ENCODE peak calls at places on chromosomes 7 and 10, in eight cellular contexts. One of them, this sample, is unnamed.

GRCh38 chr10:89207181-89207800 is at the start of gene CH25H:
- DNase-seq in fibroblast of pulmonary artery: peak
- DNase-seq in PC-3: peak
- DNase-seq in suprapubic skin: peak
- DNase-seq in cardiac fibroblast: peak
- DNase-seq in GM12865: peak
- DNase-seq in WERI-Rb-1: peak
- DNase-seq in upper lobe of right lung: peak
- DNase-seq in this sample: no peak

GRCh38 chr10:88222878-88223277 is 359.5 kb downstream of the PTEN start:
- DNase-seq in fibroblast of pulmonary artery: no peak
- DNase-seq in PC-3: no peak
- DNase-seq in suprapubic skin: no peak
- DNase-seq in cardiac fibroblast: no peak
- DNase-seq in GM12865: no peak
- DNase-seq in WERI-Rb-1: no peak
- DNase-seq in upper lobe of right lung: no peak
- DNase-seq in this sample: no peak

GRCh38 chr10:13099144-13099665 is 758 bp upstream of the OPTN start:
- DNase-seq in fibroblast of pulmonary artery: peak
- DNase-seq in PC-3: peak
- DNase-seq in suprapubic skin: no peak
- DNase-seq in cardiac fibroblast: peak
- DNase-seq in GM12865: peak
- DNase-seq in WERI-Rb-1: peak
- DNase-seq in upper lobe of right lung: no peak
- DNase-seq in this sample: no peak

GRCh38 chr10:94571528-94571927 is 25.9 kb downstream of the HELLS start:
- DNase-seq in fibroblast of pulmonary artery: peak
- DNase-seq in PC-3: peak
- DNase-seq in suprapubic skin: no peak
- DNase-seq in cardiac fibroblast: peak
- DNase-seq in GM12865: no peak
- DNase-seq in WERI-Rb-1: no peak
- DNase-seq in upper lobe of right lung: no peak
- DNase-seq in this sample: peak

GRCh38 chr7:45897042-45897690 is 8.9 kb downstream of the IGFBP1 start:
- DNase-seq in fibroblast of pulmonary artery: peak
- DNase-seq in PC-3: peak
- DNase-seq in suprapubic skin: no peak
- DNase-seq in cardiac fibroblast: peak
- DNase-seq in GM12865: no peak
- DNase-seq in WERI-Rb-1: no peak
- DNase-seq in upper lobe of right lung: no peak
- DNase-seq in this sample: no peak

GRCh38 chr10:71323407-71323806 is 4.3 kb downstream of the SLC29A3 start:
- DNase-seq in fibroblast of pulmonary artery: peak
- DNase-seq in PC-3: no peak
- DNase-seq in suprapubic skin: no peak
- DNase-seq in cardiac fibroblast: peak
- DNase-seq in GM12865: peak
- DNase-seq in WERI-Rb-1: peak
- DNase-seq in upper lobe of right lung: no peak
- DNase-seq in this sample: no peak

GRCh38 chr7:157544980-157545680 is 208.3 kb downstream of the DNAJB6 start:
- DNase-seq in fibroblast of pulmonary artery: no peak
- DNase-seq in PC-3: no peak
- DNase-seq in suprapubic skin: peak
- DNase-seq in cardiac fibroblast: no peak
- DNase-seq in GM12865: no peak
- DNase-seq in WERI-Rb-1: no peak
- DNase-seq in upper lobe of right lung: peak
- DNase-seq in this sample: no peak

GRCh38 chr7:93949468-93949867 is 27.9 kb downstream of the GNG11 start:
- DNase-seq in fibroblast of pulmonary artery: peak
- DNase-seq in PC-3: peak
- DNase-seq in suprapubic skin: no peak
- DNase-seq in cardiac fibroblast: peak
- DNase-seq in GM12865: no peak
- DNase-seq in WERI-Rb-1: no peak
- DNase-seq in upper lobe of right lung: no peak
- DNase-seq in this sample: peak

GRCh38 chr10:69218831-69219230 is 1.3 kb upstream of the HKDC1 start:
- DNase-seq in fibroblast of pulmonary artery: no peak
- DNase-seq in PC-3: peak
- DNase-seq in suprapubic skin: no peak
- DNase-seq in cardiac fibroblast: no peak
- DNase-seq in GM12865: no peak
- DNase-seq in WERI-Rb-1: no peak
- DNase-seq in upper lobe of right lung: no peak
- DNase-seq in this sample: no peak

GRCh38 chr7:142712617-142712957 is 36.7 kb upstream of the PRSS1 start:
- DNase-seq in fibroblast of pulmonary artery: no peak
- DNase-seq in PC-3: no peak
- DNase-seq in suprapubic skin: no peak
- DNase-seq in cardiac fibroblast: no peak
- DNase-seq in GM12865: no peak
- DNase-seq in WERI-Rb-1: no peak
- DNase-seq in upper lobe of right lung: no peak
- DNase-seq in this sample: no peak

GRCh38 chr7:19080076-19080475 is 37.4 kb downstream of the TWIST1 start:
- DNase-seq in fibroblast of pulmonary artery: no peak
- DNase-seq in PC-3: no peak
- DNase-seq in suprapubic skin: no peak
- DNase-seq in cardiac fibroblast: no peak
- DNase-seq in GM12865: no peak
- DNase-seq in WERI-Rb-1: no peak
- DNase-seq in upper lobe of right lung: no peak
- DNase-seq in this sample: no peak

GRCh38 chr7:98400538-98401427 is at the start of gene BAIAP2L1:
- DNase-seq in fibroblast of pulmonary artery: peak
- DNase-seq in PC-3: peak
- DNase-seq in suprapubic skin: peak
- DNase-seq in cardiac fibroblast: peak
- DNase-seq in GM12865: peak
- DNase-seq in WERI-Rb-1: peak
- DNase-seq in upper lobe of right lung: peak
- DNase-seq in this sample: no peak

GRCh38 chr7:85851571-85852193 is 664.8 kb upstream of the SEMA3D start:
- DNase-seq in fibroblast of pulmonary artery: peak
- DNase-seq in PC-3: peak
- DNase-seq in suprapubic skin: no peak
- DNase-seq in cardiac fibroblast: peak
- DNase-seq in GM12865: peak
- DNase-seq in WERI-Rb-1: no peak
- DNase-seq in upper lobe of right lung: no peak
- DNase-seq in this sample: peak

GRCh38 chr10:373015-373414 is 237.8 kb downstream of the ZMYND11 start:
- DNase-seq in fibroblast of pulmonary artery: peak
- DNase-seq in PC-3: no peak
- DNase-seq in suprapubic skin: no peak
- DNase-seq in cardiac fibroblast: peak
- DNase-seq in GM12865: no peak
- DNase-seq in WERI-Rb-1: no peak
- DNase-seq in upper lobe of right lung: no peak
- DNase-seq in this sample: no peak

GRCh38 chr10:850093-850492 is 81.4 kb downstream of the LARP4B start:
- DNase-seq in fibroblast of pulmonary artery: no peak
- DNase-seq in PC-3: no peak
- DNase-seq in suprapubic skin: no peak
- DNase-seq in cardiac fibroblast: no peak
- DNase-seq in GM12865: no peak
- DNase-seq in WERI-Rb-1: no peak
- DNase-seq in upper lobe of right lung: no peak
- DNase-seq in this sample: no peak

GRCh38 chr7:124171068-124171467 is 138.2 kb upstream of the TMEM229A start:
- DNase-seq in fibroblast of pulmonary artery: peak
- DNase-seq in PC-3: peak
- DNase-seq in suprapubic skin: no peak
- DNase-seq in cardiac fibroblast: peak
- DNase-seq in GM12865: peak
- DNase-seq in WERI-Rb-1: peak
- DNase-seq in upper lobe of right lung: no peak
- DNase-seq in this sample: peak

GRCh38 chr10:15704581-15704968 is 15.1 kb downstream of the ITGA8 start:
- DNase-seq in fibroblast of pulmonary artery: no peak
- DNase-seq in PC-3: no peak
- DNase-seq in suprapubic skin: no peak
- DNase-seq in cardiac fibroblast: no peak
- DNase-seq in GM12865: no peak
- DNase-seq in WERI-Rb-1: no peak
- DNase-seq in upper lobe of right lung: no peak
- DNase-seq in this sample: no peak

GRCh38 chr7:21086688-21087087 is 300.0 kb upstream of the SP8 start:
- DNase-seq in fibroblast of pulmonary artery: no peak
- DNase-seq in PC-3: peak
- DNase-seq in suprapubic skin: no peak
- DNase-seq in cardiac fibroblast: no peak
- DNase-seq in GM12865: no peak
- DNase-seq in WERI-Rb-1: no peak
- DNase-seq in upper lobe of right lung: no peak
- DNase-seq in this sample: no peak

GRCh38 chr7:43034535-43035002 is 77.9 kb upstream of the HECW1 start:
- DNase-seq in fibroblast of pulmonary artery: no peak
- DNase-seq in PC-3: no peak
- DNase-seq in suprapubic skin: no peak
- DNase-seq in cardiac fibroblast: no peak
- DNase-seq in GM12865: no peak
- DNase-seq in WERI-Rb-1: no peak
- DNase-seq in upper lobe of right lung: no peak
- DNase-seq in this sample: no peak

GRCh38 chr10:21518629-21519321 is 6.7 kb downstream of the SKIDA1 start:
- DNase-seq in fibroblast of pulmonary artery: peak
- DNase-seq in PC-3: peak
- DNase-seq in suprapubic skin: no peak
- DNase-seq in cardiac fibroblast: peak
- DNase-seq in GM12865: no peak
- DNase-seq in WERI-Rb-1: no peak
- DNase-seq in upper lobe of right lung: no peak
- DNase-seq in this sample: no peak

GRCh38 chr10:21517134-21517982 is 8.1 kb downstream of the SKIDA1 start:
- DNase-seq in fibroblast of pulmonary artery: peak
- DNase-seq in PC-3: peak
- DNase-seq in suprapubic skin: no peak
- DNase-seq in cardiac fibroblast: peak
- DNase-seq in GM12865: peak
- DNase-seq in WERI-Rb-1: no peak
- DNase-seq in upper lobe of right lung: peak
- DNase-seq in this sample: no peak

GRCh38 chr10:21517983-21518628 is 7.4 kb downstream of the SKIDA1 start:
- DNase-seq in fibroblast of pulmonary artery: peak
- DNase-seq in PC-3: peak
- DNase-seq in suprapubic skin: no peak
- DNase-seq in cardiac fibroblast: peak
- DNase-seq in GM12865: no peak
- DNase-seq in WERI-Rb-1: no peak
- DNase-seq in upper lobe of right lung: no peak
- DNase-seq in this sample: no peak

GRCh38 chr10:21519981-21520436 is 5.5 kb downstream of the SKIDA1 start:
- DNase-seq in fibroblast of pulmonary artery: peak
- DNase-seq in PC-3: peak
- DNase-seq in suprapubic skin: no peak
- DNase-seq in cardiac fibroblast: peak
- DNase-seq in GM12865: peak
- DNase-seq in WERI-Rb-1: no peak
- DNase-seq in upper lobe of right lung: no peak
- DNase-seq in this sample: no peak

GRCh38 chr10:21519327-21519933 is 6.1 kb downstream of the SKIDA1 start:
- DNase-seq in fibroblast of pulmonary artery: no peak
- DNase-seq in PC-3: no peak
- DNase-seq in suprapubic skin: no peak
- DNase-seq in cardiac fibroblast: no peak
- DNase-seq in GM12865: no peak
- DNase-seq in WERI-Rb-1: no peak
- DNase-seq in upper lobe of right lung: no peak
- DNase-seq in this sample: no peak
- H3K4me3 ChIP-seq in fibroblast of pulmonary artery: peak
- H3K4me3 ChIP-seq in PC-3: peak
- H3K4me3 ChIP-seq in suprapubic skin: peak
- H3K4me3 ChIP-seq in cardiac fibroblast: peak
- H3K4me3 ChIP-seq in GM12865: peak
- H3K4me3 ChIP-seq in WERI-Rb-1: peak
- H3K4me3 ChIP-seq in upper lobe of right lung: peak
- H3K4me3 ChIP-seq in this sample: peak

DNA sequence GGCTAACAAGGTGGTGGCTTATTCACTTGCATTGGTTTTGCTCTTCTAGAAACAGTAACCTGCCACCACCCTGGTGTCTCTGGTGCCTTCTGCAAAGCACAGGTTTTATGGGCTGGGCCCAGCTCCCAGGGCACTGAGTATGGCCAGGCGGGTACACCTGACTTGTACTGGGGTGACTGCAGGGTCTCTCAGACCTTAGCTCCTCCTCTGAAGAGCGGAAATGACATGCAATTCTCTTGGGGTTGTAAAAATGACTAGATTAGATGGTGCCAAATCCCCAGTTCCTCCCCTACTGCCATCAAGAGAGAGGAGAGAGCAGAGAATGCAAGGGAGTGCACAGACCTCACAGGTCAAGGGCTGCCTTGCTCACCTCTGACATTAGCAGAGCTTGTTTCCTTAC is 14.7 kb downstream of the ESYT2 start:
- DNase-seq in fibroblast of pulmonary artery: peak
- DNase-seq in PC-3: no peak
- DNase-seq in suprapubic skin: no peak
- DNase-seq in cardiac fibroblast: peak
- DNase-seq in GM12865: no peak
- DNase-seq in WERI-Rb-1: no peak
- DNase-seq in upper lobe of right lung: no peak
- DNase-seq in this sample: no peak
- H3K4me3 ChIP-seq in fibroblast of pulmonary artery: no peak
- H3K4me3 ChIP-seq in PC-3: no peak
- H3K4me3 ChIP-seq in suprapubic skin: no peak
- H3K4me3 ChIP-seq in cardiac fibroblast: no peak
- H3K4me3 ChIP-seq in GM12865: no peak
- H3K4me3 ChIP-seq in WERI-Rb-1: no peak
- H3K4me3 ChIP-seq in upper lobe of right lung: no peak
- H3K4me3 ChIP-seq in this sample: no peak

GRCh38 chr10:37488792-37489657 is 363.6 kb downstream of the ANKRD30A start:
- DNase-seq in fibroblast of pulmonary artery: no peak
- DNase-seq in PC-3: peak
- DNase-seq in suprapubic skin: no peak
- DNase-seq in cardiac fibroblast: no peak
- DNase-seq in GM12865: peak
- DNase-seq in WERI-Rb-1: peak
- DNase-seq in upper lobe of right lung: no peak
- DNase-seq in this sample: no peak
- H3K4me3 ChIP-seq in fibroblast of pulmonary artery: no peak
- H3K4me3 ChIP-seq in PC-3: peak
- H3K4me3 ChIP-seq in suprapubic skin: no peak
- H3K4me3 ChIP-seq in cardiac fibroblast: no peak
- H3K4me3 ChIP-seq in GM12865: no peak
- H3K4me3 ChIP-seq in WERI-Rb-1: peak
- H3K4me3 ChIP-seq in upper lobe of right lung: no peak
- H3K4me3 ChIP-seq in this sample: no peak

DNA sequence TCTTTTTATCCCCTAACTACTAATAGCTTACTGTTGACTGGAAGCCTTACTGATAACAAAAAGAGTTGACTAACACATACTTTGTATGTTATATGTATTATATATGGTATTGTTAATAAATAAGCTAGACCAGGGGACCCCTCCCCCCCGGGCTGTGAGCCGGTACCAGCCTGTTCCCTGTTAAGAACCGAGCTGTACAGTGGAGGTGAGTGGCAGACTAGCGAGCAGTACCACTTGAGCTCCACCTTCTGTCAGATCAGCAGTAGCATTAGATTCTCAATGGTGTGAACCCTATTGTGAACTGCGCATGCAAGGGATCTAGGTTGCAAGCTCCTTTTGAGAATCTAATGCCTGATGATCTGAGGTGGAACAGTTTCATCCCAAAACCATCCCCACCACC is 377.0 kb downstream of the IPMK start:
- DNase-seq in fibroblast of pulmonary artery: no peak
- DNase-seq in PC-3: no peak
- DNase-seq in suprapubic skin: no peak
- DNase-seq in cardiac fibroblast: no peak
- DNase-seq in GM12865: no peak
- DNase-seq in WERI-Rb-1: no peak
- DNase-seq in upper lobe of right lung: no peak
- DNase-seq in this sample: no peak
- H3K4me3 ChIP-seq in fibroblast of pulmonary artery: no peak
- H3K4me3 ChIP-seq in PC-3: no peak
- H3K4me3 ChIP-seq in suprapubic skin: no peak
- H3K4me3 ChIP-seq in cardiac fibroblast: no peak
- H3K4me3 ChIP-seq in GM12865: no peak
- H3K4me3 ChIP-seq in WERI-Rb-1: no peak
- H3K4me3 ChIP-seq in upper lobe of right lung: no peak
- H3K4me3 ChIP-seq in this sample: no peak

This sample was measured in AG04449.